ENCODE peak calls at places on chromosomes 4 and X, in four cellular contexts. L is mesendoderm, N is endothelial cell of umbilical vein, X is A549. Q is an unnamed sample.
A peak's percentile ranks its signal among the peaks of the same experiment; 100 is the strongest.

GRCh38 chr4:7208509-7209451 is 16.4 kb downstream of the SORCS2 start:
- DNase-seq in L (no peak), X (no peak), N (no peak), Q (no peak)

GRCh38 chr4:138259296-138259695 is 17.1 kb upstream of the SLC7A11 start:
- DNase-seq in L (no peak), X (no peak), N (no peak), Q (no peak)

GRCh38 chrX:54447461-54447860 is 7.3 kb downstream of the TSR2 start:
- DNase-seq in X (peak; percentile 30), N (no peak), L (peak; percentile 64), Q (peak; percentile 12)

GRCh38 chr4:77104405-77105292 is 28.9 kb upstream of the CCNI start:
- DNase-seq in L (no peak), X (no peak), N (no peak), Q (peak; percentile 24)

GRCh38 chr4:122777846-122778501 is 45.5 kb downstream of the BBS12 start:
- DNase-seq in N (no peak), L (no peak), X (no peak), Q (no peak)

GRCh38 chrX:40644175-40644574 is 3.2 kb downstream of the CXorf38 start:
- DNase-seq in X (no peak), N (peak; percentile 43), L (no peak), Q (peak; percentile 25)

GRCh38 chr4:120843840-120844527 is 78.5 kb downstream of the PRDM5 start:
- DNase-seq in N (no peak), L (peak; percentile 62), X (peak; percentile 9), Q (peak; percentile 14)

GRCh38 chr4:122576261-122577188 is 44.3 kb downstream of the IL21 start:
- DNase-seq in X (peak; percentile 35), L (peak; percentile 60), N (peak; percentile 48), Q (peak; percentile 40)

GRCh38 chr4:1520145-1520661 is 114.0 kb upstream of the NKX1-1 start:
- DNase-seq in X (no peak), N (no peak), L (peak; percentile 14), Q (no peak)

GRCh38 chr4:123599920-123600394 is 203.4 kb downstream of the SPRY1 start:
- DNase-seq in X (no peak), L (peak; percentile 93), N (peak; percentile 94), Q (peak; percentile 79)

GRCh38 chrX:28613558-28613957 is 26.3 kb downstream of the IL1RAPL1 start:
- DNase-seq in X (no peak), L (no peak), N (no peak), Q (no peak)

GRCh38 chrX:1673337-1673736 is 58.5 kb downstream of the ASMT start:
- DNase-seq in N (peak; percentile 30), X (peak; percentile 64), L (peak; percentile 57), Q (peak; percentile 26)

GRCh38 chr4:184441461-184442392 is 32.6 kb downstream of the IRF2 start:
- DNase-seq in L (peak; percentile 43), X (no peak), N (peak; percentile 74), Q (no peak)

DNA sequence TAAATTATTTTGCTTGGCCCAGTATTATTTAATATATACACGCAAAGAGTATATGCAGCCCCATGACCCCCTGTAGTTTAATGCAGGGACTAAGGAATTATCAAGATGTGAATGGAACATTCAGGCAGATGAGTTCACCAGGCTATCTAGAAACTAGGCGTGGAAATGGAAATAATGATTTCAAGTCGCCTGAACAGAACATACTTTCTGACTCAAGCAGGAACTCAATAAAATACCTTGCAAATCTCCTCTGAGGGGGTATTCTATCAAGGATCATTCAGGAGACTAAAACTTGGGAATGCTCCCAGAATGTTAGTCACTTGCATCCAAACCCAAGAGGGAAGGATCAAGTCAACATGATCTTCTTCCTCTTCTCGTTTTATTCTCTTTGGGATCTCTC is 59.6 kb upstream of the RASSF6 start:
- DNase-seq in N (peak; percentile 86), L (no peak), X (peak; percentile 37), Q (no peak)
- H3K4me1 ChIP-seq in N (peaks cover 30% of the 10 kb centered on the region), L (no peaks in the 10 kb centered on the region), X (peaks cover 69% of the 10 kb centered on the region), Q (no peaks in the 10 kb centered on the region)

GRCh38 chr4:41432219-41432618 is 105.7 kb upstream of the LIMCH1 start:
- DNase-seq in L (no peak), X (no peak), N (no peak), Q (no peak)
- H3K4me1 ChIP-seq in L (peaks cover 7% of the 10 kb centered on the region), X (peaks cover 85% of the 10 kb centered on the region), N (peaks cover 18% of the 10 kb centered on the region), Q (no peaks in the 10 kb centered on the region)

GRCh38 chr4:73609688-73610087 is 10.5 kb downstream of the RASSF6 start:
- DNase-seq in X (peak; percentile 26), N (peak; percentile 84), L (no peak), Q (no peak)

GRCh38 chr4:73603854-73604584 is 16.2 kb downstream of the RASSF6 start:
- DNase-seq in X (peak; percentile 44), L (no peak), N (peak; percentile 32), Q (peak; percentile 52)

GRCh38 chr4:73607375-73608026 is 12.7 kb downstream of the RASSF6 start:
- DNase-seq in X (peak; percentile 29), N (no peak), L (no peak), Q (peak; percentile 65)

GRCh38 chr4:73608677-73609594 is 11.3 kb downstream of the RASSF6 start:
- DNase-seq in N (peak; percentile 55), X (peak; percentile 39), L (no peak), Q (peak; percentile 80)

DNA sequence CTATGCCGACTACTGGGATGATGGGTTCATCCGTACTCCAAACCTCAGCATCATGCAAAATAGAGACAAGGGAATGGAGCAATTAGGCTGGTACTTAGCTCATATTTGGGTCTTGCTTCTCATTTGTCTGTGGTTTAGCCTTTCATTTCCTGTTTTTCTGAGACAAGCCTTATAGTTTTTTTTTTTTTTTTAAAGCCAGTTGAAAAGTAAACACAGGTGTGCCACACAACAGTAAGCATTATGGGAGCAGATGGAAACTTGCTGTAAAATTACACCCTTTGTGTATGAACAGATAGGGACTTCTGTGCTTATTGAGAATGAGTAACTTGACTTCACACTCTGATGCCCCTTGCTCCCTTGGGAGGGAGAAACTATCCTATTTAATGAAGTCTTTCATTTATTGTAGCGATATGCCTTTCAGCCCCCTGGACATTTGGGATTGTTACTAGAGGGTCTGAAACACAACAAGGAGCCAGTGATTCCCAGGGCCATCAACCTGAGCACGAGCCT is 13.7 kb downstream of the RASSF6 start:
- DNase-seq in N (no peak), X (no peak), L (no peak), Q (peak; percentile 72)
- H3K4me1 ChIP-seq in N (no peaks in the 10 kb centered on the region), X (peaks cover 80% of the 10 kb centered on the region), L (no peaks in the 10 kb centered on the region), Q (peaks cover 11% of the 10 kb centered on the region)

GRCh38 chr4:156775803-156776202 is 195.8 kb downstream of the PDGFC start:
- DNase-seq in X (no peak), N (no peak), L (no peak), Q (no peak)
- H3K4me1 ChIP-seq in X (peaks cover 67% of the 10 kb centered on the region), N (peaks cover 33% of the 10 kb centered on the region), L (no peaks in the 10 kb centered on the region), Q (peaks cover 3% of the 10 kb centered on the region)